ENCODE peak calls at places on chromosomes 13 and 19, in six cellular contexts. One of them, this sample, is unnamed.

GRCh38 chr19:33416307-33417215 is 43.1 kb downstream of the CEBPG start:
- DNase-seq in T-helper 1 cell: peak
- DNase-seq in aorta: no peak
- DNase-seq in NAMALWA: peak
- DNase-seq in fibroblast of mammary gland: peak
- DNase-seq in substantia nigra: no peak
- DNase-seq in this sample: peak

GRCh38 chr19:40646564-40647254 is 43.7 kb downstream of the NUMBL start:
- DNase-seq in T-helper 1 cell: no peak
- DNase-seq in aorta: no peak
- DNase-seq in fibroblast of mammary gland: peak
- DNase-seq in NAMALWA: no peak
- DNase-seq in substantia nigra: no peak
- DNase-seq in this sample: no peak

GRCh38 chr19:33066543-33066942 is 1.9 kb upstream of the RHPN2 start:
- DNase-seq in aorta: no peak
- DNase-seq in NAMALWA: no peak
- DNase-seq in fibroblast of mammary gland: no peak
- DNase-seq in substantia nigra: no peak
- DNase-seq in T-helper 1 cell: no peak
- DNase-seq in this sample: no peak

GRCh38 chr19:771332-771785 is 20.4 kb downstream of the MISP start:
- DNase-seq in substantia nigra: no peak
- DNase-seq in aorta: no peak
- DNase-seq in T-helper 1 cell: peak
- DNase-seq in NAMALWA: peak
- DNase-seq in fibroblast of mammary gland: peak
- DNase-seq in this sample: peak

GRCh38 chr13:100203696-100204367 is 114.9 kb downstream of the PCCA start:
- DNase-seq in fibroblast of mammary gland: peak
- DNase-seq in NAMALWA: no peak
- DNase-seq in aorta: no peak
- DNase-seq in substantia nigra: no peak
- DNase-seq in T-helper 1 cell: no peak
- DNase-seq in this sample: no peak

GRCh38 chr13:113559061-113559460 is 25.5 kb upstream of the TFDP1 start:
- DNase-seq in NAMALWA: no peak
- DNase-seq in T-helper 1 cell: no peak
- DNase-seq in fibroblast of mammary gland: no peak
- DNase-seq in substantia nigra: no peak
- DNase-seq in aorta: no peak
- DNase-seq in this sample: no peak

GRCh38 chr13:49300716-49301589 is 53.2 kb downstream of the CDADC1 start:
- DNase-seq in T-helper 1 cell: peak
- DNase-seq in substantia nigra: no peak
- DNase-seq in fibroblast of mammary gland: peak
- DNase-seq in NAMALWA: peak
- DNase-seq in aorta: peak
- DNase-seq in this sample: peak

GRCh38 chr13:111383591-111384440 is 63.4 kb downstream of the TEX29 start:
- DNase-seq in NAMALWA: no peak
- DNase-seq in substantia nigra: no peak
- DNase-seq in aorta: no peak
- DNase-seq in T-helper 1 cell: no peak
- DNase-seq in fibroblast of mammary gland: no peak
- DNase-seq in this sample: no peak

GRCh38 chr19:6393982-6394412 is 1.0 kb upstream of the GTF2F1 start:
- DNase-seq in substantia nigra: no peak
- DNase-seq in T-helper 1 cell: peak
- DNase-seq in NAMALWA: peak
- DNase-seq in fibroblast of mammary gland: no peak
- DNase-seq in aorta: no peak
- DNase-seq in this sample: peak

GRCh38 chr19:4099054-4099764 is 24.7 kb downstream of the MAP2K2 start:
- DNase-seq in T-helper 1 cell: no peak
- DNase-seq in aorta: peak
- DNase-seq in fibroblast of mammary gland: peak
- DNase-seq in NAMALWA: no peak
- DNase-seq in substantia nigra: no peak
- DNase-seq in this sample: no peak

GRCh38 chr13:25807562-25807961 is 244.3 kb downstream of the SHISA2 start:
- DNase-seq in T-helper 1 cell: no peak
- DNase-seq in aorta: no peak
- DNase-seq in substantia nigra: no peak
- DNase-seq in fibroblast of mammary gland: no peak
- DNase-seq in NAMALWA: no peak
- DNase-seq in this sample: no peak

GRCh38 chr19:3950871-3951861 is 18.3 kb downstream of the NMRK2 start:
- DNase-seq in fibroblast of mammary gland: no peak
- DNase-seq in T-helper 1 cell: no peak
- DNase-seq in NAMALWA: no peak
- DNase-seq in aorta: peak
- DNase-seq in substantia nigra: no peak
- DNase-seq in this sample: no peak

GRCh38 chr13:33279898-33280549 is 5.5 kb downstream of the STARD13 start:
- DNase-seq in NAMALWA: no peak
- DNase-seq in aorta: no peak
- DNase-seq in fibroblast of mammary gland: peak
- DNase-seq in substantia nigra: no peak
- DNase-seq in T-helper 1 cell: no peak
- DNase-seq in this sample: no peak

GRCh38 chr19:12996542-12997094 is 1.3 kb downstream of the NFIX start:
- DNase-seq in fibroblast of mammary gland: no peak
- DNase-seq in T-helper 1 cell: no peak
- DNase-seq in NAMALWA: no peak
- DNase-seq in substantia nigra: peak
- DNase-seq in aorta: no peak
- DNase-seq in this sample: no peak

GRCh38 chr13:111912453-111912866 is 154.5 kb upstream of the SOX1 start:
- DNase-seq in aorta: no peak
- DNase-seq in NAMALWA: no peak
- DNase-seq in fibroblast of mammary gland: no peak
- DNase-seq in T-helper 1 cell: no peak
- DNase-seq in substantia nigra: no peak
- DNase-seq in this sample: no peak

GRCh38 chr19:54231077-54231931 is 8.5 kb upstream of the LILRB3 start:
- DNase-seq in aorta: peak
- DNase-seq in NAMALWA: peak
- DNase-seq in substantia nigra: peak
- DNase-seq in fibroblast of mammary gland: peak
- DNase-seq in T-helper 1 cell: peak
- DNase-seq in this sample: peak

GRCh38 chr19:4914736-4915501 is 5.6 kb downstream of the UHRF1 start:
- DNase-seq in T-helper 1 cell: peak
- DNase-seq in substantia nigra: no peak
- DNase-seq in NAMALWA: no peak
- DNase-seq in aorta: no peak
- DNase-seq in fibroblast of mammary gland: peak
- DNase-seq in this sample: peak

GRCh38 chr13:79779761-79780160 is 298.8 kb downstream of the NDFIP2 start:
- DNase-seq in aorta: peak
- DNase-seq in NAMALWA: no peak
- DNase-seq in substantia nigra: no peak
- DNase-seq in fibroblast of mammary gland: peak
- DNase-seq in T-helper 1 cell: no peak
- DNase-seq in this sample: no peak

GRCh38 chr19:10222201-10222890 is 8.8 kb downstream of the S1PR2 start:
- DNase-seq in substantia nigra: no peak
- DNase-seq in fibroblast of mammary gland: no peak
- DNase-seq in T-helper 1 cell: no peak
- DNase-seq in aorta: peak
- DNase-seq in NAMALWA: no peak
- DNase-seq in this sample: no peak

GRCh38 chr13:42924290-42924803 is 67.7 kb downstream of the EPSTI1 start:
- DNase-seq in aorta: no peak
- DNase-seq in fibroblast of mammary gland: no peak
- DNase-seq in NAMALWA: no peak
- DNase-seq in T-helper 1 cell: no peak
- DNase-seq in substantia nigra: no peak
- DNase-seq in this sample: no peak

GRCh38 chr13:113510871-113511270 is 20.4 kb upstream of the DCUN1D2 start:
- DNase-seq in T-helper 1 cell: no peak
- DNase-seq in NAMALWA: no peak
- DNase-seq in substantia nigra: no peak
- DNase-seq in fibroblast of mammary gland: no peak
- DNase-seq in aorta: no peak
- DNase-seq in this sample: no peak

GRCh38 chr19:3514930-3515329 is 8.8 kb downstream of the FZR1 start:
- DNase-seq in aorta: no peak
- DNase-seq in substantia nigra: no peak
- DNase-seq in NAMALWA: no peak
- DNase-seq in T-helper 1 cell: no peak
- DNase-seq in fibroblast of mammary gland: peak
- DNase-seq in this sample: no peak

GRCh38 chr13:28326081-28326480 is 168.8 kb downstream of the FLT1 start:
- DNase-seq in T-helper 1 cell: no peak
- DNase-seq in NAMALWA: no peak
- DNase-seq in fibroblast of mammary gland: no peak
- DNase-seq in aorta: no peak
- DNase-seq in substantia nigra: no peak
- DNase-seq in this sample: no peak

GRCh38 chr13:111280666-111281577 is 39.5 kb upstream of the TEX29 start:
- DNase-seq in T-helper 1 cell: no peak
- DNase-seq in substantia nigra: no peak
- DNase-seq in aorta: no peak
- DNase-seq in NAMALWA: no peak
- DNase-seq in fibroblast of mammary gland: peak
- DNase-seq in this sample: no peak

GRCh38 chr13:101490400-101491015 is 38.0 kb downstream of the ITGBL1 start:
- DNase-seq in T-helper 1 cell: no peak
- DNase-seq in fibroblast of mammary gland: peak
- DNase-seq in substantia nigra: no peak
- DNase-seq in aorta: no peak
- DNase-seq in NAMALWA: no peak
- DNase-seq in this sample: no peak

GRCh38 chr13:113856716-113857065 is 7.2 kb downstream of the GAS6 start:
- DNase-seq in T-helper 1 cell: no peak
- DNase-seq in aorta: no peak
- DNase-seq in NAMALWA: no peak
- DNase-seq in substantia nigra: no peak
- DNase-seq in fibroblast of mammary gland: peak
- DNase-seq in this sample: no peak

GRCh38 chr19:3114018-3114726 is 20.0 kb downstream of the GNA11 start:
- DNase-seq in substantia nigra: no peak
- DNase-seq in T-helper 1 cell: no peak
- DNase-seq in fibroblast of mammary gland: no peak
- DNase-seq in NAMALWA: no peak
- DNase-seq in aorta: no peak
- DNase-seq in this sample: no peak

GRCh38 chr19:2194513-2195078 is 30.9 kb downstream of the DOT1L start:
- DNase-seq in NAMALWA: no peak
- DNase-seq in substantia nigra: no peak
- DNase-seq in aorta: no peak
- DNase-seq in T-helper 1 cell: no peak
- DNase-seq in fibroblast of mammary gland: no peak
- DNase-seq in this sample: no peak

GRCh38 chr13:109654341-109655205 is 131.8 kb downstream of the IRS2 start:
- DNase-seq in substantia nigra: no peak
- DNase-seq in aorta: no peak
- DNase-seq in fibroblast of mammary gland: peak
- DNase-seq in NAMALWA: peak
- DNase-seq in T-helper 1 cell: no peak
- DNase-seq in this sample: no peak

GRCh38 chr19:4952945-4953344 is 16.0 kb upstream of the KDM4B start:
- DNase-seq in aorta: no peak
- DNase-seq in NAMALWA: no peak
- DNase-seq in fibroblast of mammary gland: no peak
- DNase-seq in substantia nigra: no peak
- DNase-seq in T-helper 1 cell: no peak
- DNase-seq in this sample: no peak

GRCh38 chr13:75636339-75637095 is 387 bp downstream of the LMO7 start:
- DNase-seq in aorta: peak
- DNase-seq in fibroblast of mammary gland: no peak
- DNase-seq in substantia nigra: no peak
- DNase-seq in T-helper 1 cell: peak
- DNase-seq in NAMALWA: no peak
- DNase-seq in this sample: peak

GRCh38 chr19:11652056-11652455 is 54.8 kb downstream of the ZNF627 start:
- DNase-seq in T-helper 1 cell: no peak
- DNase-seq in fibroblast of mammary gland: no peak
- DNase-seq in NAMALWA: no peak
- DNase-seq in substantia nigra: no peak
- DNase-seq in aorta: no peak
- DNase-seq in this sample: no peak

GRCh38 chr13:41231786-41232185 is 31.6 kb downstream of the MTRF1 start:
- DNase-seq in aorta: no peak
- DNase-seq in NAMALWA: peak
- DNase-seq in T-helper 1 cell: no peak
- DNase-seq in fibroblast of mammary gland: peak
- DNase-seq in substantia nigra: no peak
- DNase-seq in this sample: no peak

GRCh38 chr13:57045816-57046691 is 94.7 kb upstream of the PRR20A start:
- DNase-seq in T-helper 1 cell: no peak
- DNase-seq in NAMALWA: no peak
- DNase-seq in substantia nigra: no peak
- DNase-seq in fibroblast of mammary gland: no peak
- DNase-seq in aorta: no peak
- DNase-seq in this sample: no peak

This sample was measured in stimulated activated CD4-positive, alpha-beta T cell treated with anti-CD3 and anti-CD28 coated beads, Interleukin-1b, Interleukin-23, amount 100 ng/mL, for 48 hours.